ENCODE peak calls at places on chromosome 17, in nine cellular contexts. M is HCT116; S is GM23338; K is gastrocnemius medialis; X is HL-60; A is endodermal cell; V is OCI-LY7; I is ascending aorta; L is CD8-positive, alpha-beta T cell. B is an unnamed sample.
A peak's percentile ranks its signal among the peaks of the same experiment; 100 is the strongest.

GRCh38 chr17:39699818-39700147 is at the start of gene ERBB2:
- DNase-seq in M (peak; percentile 57), S (peak; percentile 89), K (peak; percentile 67), X (no peak), A (peak; percentile 95), V (no peak), I (peak; percentile 90), L (no peak), B (no peak)

GRCh38 chr17:39231587-39232551 is 6.1 kb upstream of the STAC2 start:
- DNase-seq in M (no peak), S (peak; percentile 80), K (peak; percentile 55), X (no peak), A (peak; percentile 92), V (peak; percentile 85), I (no peak), L (peak; percentile 63), B (peak; percentile 60)

GRCh38 chr17:386145-386876 is 33.7 kb upstream of the RPH3AL start:
- DNase-seq in M (peak; percentile 6), S (peak; percentile 80), K (peak; percentile 49), X (no peak), A (peak; percentile 97), V (peak; percentile 68), I (peak; percentile 80), L (peak; percentile 76), B (peak; percentile 85)

GRCh38 chr17:45043268-45043681 is 8.2 kb downstream of the DCAKD start:
- DNase-seq in M (no peak), S (no peak), K (no peak), X (no peak), A (no peak), V (no peak), I (no peak), L (no peak), B (no peak)

GRCh38 chr17:30552994-30553565 is 75.9 kb downstream of the GOSR1 start:
- DNase-seq in M (no peak), S (no peak), K (no peak), X (no peak), A (peak; percentile 38), V (no peak), I (no peak), L (no peak), B (no peak)

GRCh38 chr17:40437095-40437732 is 6.0 kb upstream of the IGFBP4 start:
- DNase-seq in M (no peak), S (no peak), K (no peak), X (peak; percentile 86), A (no peak), V (no peak), I (no peak), L (no peak), B (no peak)

GRCh38 chr17:71689782-71690181 is 431.0 kb upstream of the SOX9 start:
- DNase-seq in M (no peak), S (no peak), K (no peak), X (no peak), A (no peak), V (no peak), I (no peak), L (no peak), B (no peak)

GRCh38 chr17:68302066-68302564 is 10.8 kb downstream of the ARSG start:
- DNase-seq in M (no peak), S (no peak), K (no peak), X (no peak), A (no peak), V (no peak), I (no peak), L (no peak), B (no peak)

GRCh38 chr17:869567-870530 is 87.7 kb downstream of the MRM3 start:
- DNase-seq in M (peak; percentile 72), S (no peak), K (peak; percentile 97), X (no peak), A (peak; percentile 67), V (no peak), I (peak; percentile 69), L (no peak), B (no peak)

GRCh38 chr17:4295686-4296085 is 31.9 kb upstream of the ANKFY1 start:
- DNase-seq in M (no peak), S (no peak), K (no peak), X (no peak), A (no peak), V (no peak), I (no peak), L (no peak), B (no peak)

GRCh38 chr17:59149841-59150511 is 5.0 kb downstream of the SKA2 start:
- DNase-seq in M (no peak), S (no peak), K (no peak), X (no peak), A (peak; percentile 57), V (peak; percentile 24), I (no peak), L (no peak), B (no peak)

GRCh38 chr17:27226611-27227234 is 67.2 kb upstream of the WSB1 start:
- DNase-seq in M (no peak), S (no peak), K (no peak), X (no peak), A (no peak), V (no peak), I (no peak), L (no peak), B (no peak)

GRCh38 chr17:28963212-28963611 is 11.9 kb upstream of the PHF12 start:
- DNase-seq in M (no peak), S (no peak), K (no peak), X (no peak), A (no peak), V (no peak), I (no peak), L (no peak), B (peak; percentile 4)

DNA sequence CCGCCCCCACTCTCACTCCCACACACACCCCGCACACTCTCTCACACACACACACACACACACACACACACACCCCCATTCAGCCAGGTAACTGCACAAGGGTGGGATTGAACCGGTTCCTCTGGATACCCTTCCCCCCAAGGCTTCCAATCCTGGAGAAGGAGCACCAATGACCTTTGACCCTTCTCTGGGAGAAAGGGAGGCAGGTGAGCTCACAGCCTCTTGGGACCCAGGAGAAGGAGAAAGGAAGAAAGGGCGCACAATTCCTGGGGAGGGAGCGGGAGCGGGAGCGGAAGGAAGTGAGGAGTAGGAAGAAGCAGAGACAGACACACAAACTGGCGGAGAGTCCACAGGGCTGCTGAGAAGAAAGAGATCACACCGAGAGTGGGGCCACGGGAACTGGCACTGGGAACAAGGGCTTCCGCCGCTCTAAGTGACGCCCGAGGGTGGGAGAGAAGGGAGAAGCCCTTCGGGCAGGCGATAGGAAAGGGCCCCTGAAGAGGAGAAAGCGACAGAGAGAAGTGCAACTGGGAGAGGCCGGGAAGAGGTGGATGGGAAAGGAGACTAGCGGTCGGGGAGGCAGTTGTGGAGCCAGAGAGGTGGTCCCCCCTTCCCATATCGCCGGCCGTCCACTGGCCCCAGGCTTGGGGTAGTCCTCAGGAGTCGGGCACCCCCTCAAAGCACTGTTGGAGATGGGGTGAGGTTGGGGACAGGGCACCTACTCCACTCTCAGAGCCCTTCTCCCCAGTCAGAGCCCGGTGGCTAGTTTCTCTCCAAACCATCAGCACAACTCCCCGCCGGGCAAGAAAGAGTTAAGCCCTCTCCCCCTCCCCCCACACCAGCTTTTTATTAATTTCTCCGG is 1.3 kb downstream of the SAMD14 start:
- DNase-seq in M (no peak), S (peak; percentile 93), K (no peak), X (no peak), A (peak; percentile 90), V (no peak), I (no peak), L (no peak), B (peak; percentile 82)
- H3K4me3 ChIP-seq in M (no peak overlapping the region), S (peak overlapping the region; percentile 69), K (peak overlapping the region; percentile 64), X (no peak overlapping the region), A (peak overlapping the region; percentile 75), V (no peak overlapping the region), I (peak overlapping the region; percentile 89), L (no peak overlapping the region), B (peak overlapping the region; percentile 66)

GRCh38 chr17:64327201-64327930 is 63.3 kb downstream of the PECAM1 start:
- DNase-seq in M (no peak), S (no peak), K (no peak), X (peak; percentile 80), A (no peak), V (no peak), I (no peak), L (no peak), B (no peak)
- H3K27ac ChIP-seq in M (no peak overlapping the region), S (no peak overlapping the region), K (peak overlapping the region; percentile 73), X (no peak overlapping the region), A (no peak overlapping the region), V (no peak overlapping the region), I (peak overlapping the region; percentile 78), L (no peak overlapping the region), B (no peak overlapping the region)

GRCh38 chr17:49231563-49231894 is 942 bp upstream of the PHOSPHO1 start:
- DNase-seq in M (no peak), S (no peak), K (no peak), X (no peak), A (no peak), V (no peak), I (no peak), L (no peak), B (no peak)

GRCh38 chr17:49229805-49230600 is 584 bp downstream of the PHOSPHO1 start:
- DNase-seq in M (no peak), S (peak; percentile 40), K (no peak), X (no peak), A (peak; percentile 83), V (no peak), I (no peak), L (no peak), B (no peak)

GRCh38 chr17:49227436-49228261 is 2.9 kb downstream of the PHOSPHO1 start:
- DNase-seq in M (peak; percentile 66), S (peak; percentile 88), K (peak; percentile 64), X (peak; percentile 59), A (peak; percentile 97), V (peak; percentile 82), I (peak; percentile 81), L (peak; percentile 83), B (peak; percentile 93)

GRCh38 chr17:49229076-49229804 is 1.3 kb downstream of the PHOSPHO1 start:
- DNase-seq in M (no peak), S (no peak), K (no peak), X (no peak), A (peak; percentile 86), V (no peak), I (no peak), L (no peak), B (no peak)

GRCh38 chr17:49230636-49231562 is at the start of gene PHOSPHO1:
- DNase-seq in M (peak; percentile 80), S (peak; percentile 93), K (peak; percentile 73), X (peak; percentile 58), A (peak; percentile 99), V (peak; percentile 90), I (peak; percentile 85), L (peak; percentile 86), B (peak; percentile 94)
- TF ChIP-seq CTCF in M (peak; percentile 6), S (no peak), K (no peak), X (no peak), A (no peak), V (no peak), I (no peak), L (no peak), B (no peak)

DNA sequence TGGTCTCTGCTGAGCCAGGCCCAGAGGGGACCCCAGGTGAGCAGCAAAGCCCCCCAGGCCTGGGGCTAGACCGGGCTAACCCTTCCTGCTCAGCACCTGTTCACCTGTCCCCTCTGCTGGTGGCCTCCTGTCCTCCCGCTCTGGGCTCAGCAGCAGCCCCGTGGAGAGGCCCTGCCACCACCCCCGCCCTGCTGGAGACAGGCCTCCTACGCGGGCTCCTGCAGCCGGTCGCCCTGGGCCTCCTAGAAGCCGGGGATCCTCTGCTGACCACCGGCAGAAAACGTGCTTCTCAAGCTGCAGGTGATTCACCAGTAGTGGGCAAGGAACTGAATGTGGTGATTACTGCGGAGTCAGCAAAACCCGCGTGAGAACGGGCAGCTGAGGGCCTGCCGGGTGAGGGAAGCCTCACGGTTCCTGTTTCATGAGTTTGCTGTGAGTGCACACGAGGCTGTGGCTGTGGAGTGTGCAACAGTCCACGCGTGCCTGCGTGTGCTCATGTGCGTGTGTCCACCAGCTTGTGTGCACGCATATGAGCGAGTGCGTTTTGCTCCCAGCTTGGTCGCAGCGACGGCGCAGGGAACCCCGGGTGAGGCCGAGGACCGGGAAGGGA is 792 bp downstream of the SECTM1 start:
- DNase-seq in M (peak; percentile 38), S (peak; percentile 37), K (no peak), X (no peak), A (no peak), V (no peak), I (no peak), L (peak; percentile 35), B (no peak)
- H3K4me3 ChIP-seq in M (peak overlapping the region; percentile 65), S (peak overlapping the region; percentile 60), K (peak overlapping the region; percentile 59), X (peak overlapping the region; percentile 13), A (no peak overlapping the region), V (no peak overlapping the region), I (peak overlapping the region; percentile 69), L (peak overlapping the region; percentile 59), B (no peak overlapping the region)